ENCODE peak calls at places on chromosomes 2 and 18, in eight cellular contexts. S is Caki2, J is D721Med, Y is anterior cingulate cortex, W is NCI-H1092 treated with DMSO at 0.1 percent for 48 hours, R is HFF-Myc, U is NCI-H1105, M is bronchial epithelial cell. K is an unnamed sample.

GRCh38 chr2:132937629-132938028 is 267.6 kb upstream of the LYPD1 start:
- DNase-seq in R (no peak), W (no peak), U (no peak), M (no peak), Y (no peak), J (no peak), S (no peak), K (no peak)

GRCh38 chr2:219631406-219631891 is 4.0 kb downstream of the SLC4A3 start:
- DNase-seq in R (no peak), U (no peak), J (no peak), M (no peak), S (no peak), Y (no peak), W (no peak), K (no peak)

GRCh38 chr2:216216951-216217903 is 108.1 kb downstream of the XRCC5 start:
- DNase-seq in S (peak; percentile 45), J (no peak), R (peak; percentile 53), Y (no peak), W (no peak), U (no peak), M (peak; percentile 55), K (no peak)

GRCh38 chr2:64644240-64645013 is 9.3 kb downstream of the SERTAD2 start:
- DNase-seq in S (peak; percentile 91), U (no peak), J (no peak), M (peak; percentile 68), Y (peak; percentile 33), R (no peak), W (no peak), K (peak; percentile 80)

GRCh38 chr2:15945909-15946705 is 5.8 kb downstream of the MYCN start:
- DNase-seq in R (no peak), U (no peak), J (no peak), M (no peak), W (no peak), S (no peak), Y (no peak), K (no peak)

GRCh38 chr2:217271813-217272212 is 411.9 kb upstream of the TNP1 start:
- DNase-seq in Y (no peak), U (no peak), R (no peak), J (no peak), M (peak; percentile 26), S (no peak), W (no peak), K (no peak)

GRCh38 chr18:31269508-31270074 is 48.4 kb upstream of the DSG1 start:
- DNase-seq in Y (no peak), M (no peak), S (no peak), W (no peak), U (no peak), R (no peak), J (no peak), K (no peak)

GRCh38 chr2:169828141-169828811 is 1.0 kb downstream of the UBR3 start:
- DNase-seq in R (no peak), U (no peak), M (peak; percentile 64), S (peak; percentile 46), Y (peak; percentile 36), W (peak; percentile 17), J (peak; percentile 20), K (peak; percentile 48)

K was measured in HT-29.